ENCODE peak calls at places on chromosomes 6 and 20, in seven cellular contexts. E is body of pancreas, Z is HCT116, D is sigmoid colon, F is heart left ventricle, Q is endothelial cell of umbilical vein, N is adrenal gland. M is an unnamed sample.

GRCh38 chr6:83430606-83431544 is at the start of gene ME1:
- DNase-seq in E (peak; percentile 75), Z (peak; percentile 38), D (peak; percentile 90), F (peak; percentile 89), Q (peak; percentile 77), N (peak; percentile 94), M (peak; percentile 63)

GRCh38 chr6:136886110-136886509 is 36.0 kb upstream of the SLC35D3 start:
- DNase-seq in E (no peak), Z (no peak), D (no peak), F (no peak), Q (no peak), N (no peak), M (no peak)

GRCh38 chr20:57259179-57260021 is 7.0 kb downstream of the BMP7 start:
- DNase-seq in E (no peak), Z (no peak), D (no peak), F (no peak), Q (no peak), N (no peak), M (no peak)

GRCh38 chr6:81051952-81052351 is 700.5 kb downstream of the TENT5A start:
- DNase-seq in E (no peak), Z (no peak), D (no peak), F (no peak), Q (no peak), N (no peak), M (no peak)

GRCh38 chr6:105920071-105920470 is 166.1 kb upstream of the PRDM1 start:
- DNase-seq in E (no peak), Z (no peak), D (no peak), F (no peak), Q (no peak), N (no peak), M (no peak)

GRCh38 chr20:1858859-1859258 is 36.3 kb upstream of the SIRPA start:
- DNase-seq in E (no peak), Z (no peak), D (no peak), F (no peak), Q (no peak), N (no peak), M (no peak)

GRCh38 chr20:35791823-35792222 is 20.0 kb downstream of the PHF20 start:
- DNase-seq in E (no peak), Z (no peak), D (no peak), F (no peak), Q (no peak), N (peak; percentile 37), M (no peak)

GRCh38 chr20:48722737-48723191 is 105.0 kb downstream of the PREX1 start:
- DNase-seq in E (no peak), Z (no peak), D (peak; percentile 63), F (no peak), Q (peak; percentile 33), N (peak; percentile 48), M (peak; percentile 32)

GRCh38 chr6:138406443-138406842 is 2.4 kb downstream of the HEBP2 start:
- DNase-seq in E (no peak), Z (no peak), D (no peak), F (no peak), Q (no peak), N (no peak), M (no peak)

GRCh38 chr6:21869085-21869771 is 275.7 kb downstream of the SOX4 start:
- DNase-seq in E (no peak), Z (no peak), D (no peak), F (no peak), Q (no peak), N (no peak), M (no peak)

GRCh38 chr20:26208296-26209091 is 511.8 kb upstream of the ZNF337 start:
- DNase-seq in E (peak; percentile 10), Z (no peak), D (peak; percentile 52), F (no peak), Q (no peak), N (no peak), M (no peak)

GRCh38 chr20:48845721-48846306 is 18.0 kb upstream of the PREX1 start:
- DNase-seq in E (no peak), Z (no peak), D (no peak), F (no peak), Q (peak; percentile 73), N (no peak), M (no peak)

GRCh38 chr20:24985802-24986201 is 6.7 kb downstream of the APMAP start:
- DNase-seq in E (no peak), Z (no peak), D (peak; percentile 50), F (no peak), Q (no peak), N (no peak), M (no peak)

GRCh38 chr20:6104493-6105188 is 18.2 kb downstream of the FERMT1 start:
- DNase-seq in E (no peak), Z (no peak), D (no peak), F (no peak), Q (no peak), N (peak; percentile 91), M (no peak)

GRCh38 chr6:149093643-149094042 is 223.9 kb upstream of the TAB2 start:
- DNase-seq in E (no peak), Z (no peak), D (no peak), F (no peak), Q (no peak), N (no peak), M (no peak)

GRCh38 chr20:35616465-35617396 is 1.1 kb downstream of the SPAG4 start:
- DNase-seq in E (peak; percentile 95), Z (peak; percentile 99), D (peak; percentile 95), F (peak; percentile 94), Q (peak; percentile 100), N (peak; percentile 90), M (peak; percentile 54)

GRCh38 chr6:44276667-44277640 is 6.7 kb downstream of the TMEM151B start:
- DNase-seq in E (no peak), Z (no peak), D (no peak), F (no peak), Q (no peak), N (no peak), M (no peak)

GRCh38 chr6:44388135-44388487 is 605 bp downstream of the CDC5L start:
- DNase-seq in E (no peak), Z (no peak), D (no peak), F (no peak), Q (no peak), N (no peak), M (no peak)

GRCh38 chr20:47196091-47197081 is 160.1 kb downstream of the ZMYND8 start:
- DNase-seq in E (peak; percentile 71), Z (peak; percentile 62), D (peak; percentile 78), F (peak; percentile 73), Q (peak; percentile 63), N (peak; percentile 64), M (peak; percentile 25)

GRCh38 chr6:69835414-69836179 is 30.8 kb upstream of the COL19A1 start:
- DNase-seq in E (peak; percentile 22), Z (peak; percentile 56), D (no peak), F (no peak), Q (peak; percentile 59), N (peak; percentile 14), M (peak; percentile 16)

GRCh38 chr6:150056916-150057315 is 12.0 kb downstream of the ULBP3 start:
- DNase-seq in E (no peak), Z (no peak), D (no peak), F (no peak), Q (no peak), N (no peak), M (no peak)

GRCh38 chr6:32947552-32948465 is 5.1 kb downstream of the HLA-DMA start:
- DNase-seq in E (peak; percentile 61), Z (peak; percentile 48), D (no peak), F (no peak), Q (peak; percentile 58), N (no peak), M (peak; percentile 38)

GRCh38 chr6:144036064-144036873 is 28.2 kb upstream of the PLAGL1 start:
- DNase-seq in E (no peak), Z (no peak), D (no peak), F (no peak), Q (peak; percentile 6), N (peak; percentile 51), M (no peak)

GRCh38 chr6:69816569-69816968 is 19.8 kb upstream of the LMBRD1 start:
- DNase-seq in E (no peak), Z (no peak), D (no peak), F (no peak), Q (no peak), N (no peak), M (no peak)

GRCh38 chr20:62801284-62802010 is 3.2 kb upstream of the OGFR start:
- DNase-seq in E (no peak), Z (no peak), D (no peak), F (peak; percentile 58), Q (no peak), N (no peak), M (no peak)
- TF ChIP-seq POLR2A in E (no peak), Z (no peak), D (no peak), F (no peak), Q (no peak), N (no peak), M (no peak)

GRCh38 chr6:25084508-25084833 is 148.7 kb upstream of the RIPOR2 start:
- DNase-seq in E (no peak), Z (no peak), D (no peak), F (no peak), Q (no peak), N (no peak), M (no peak)
- H3K4me1 ChIP-seq in E (peaks cover 6% of the 10 kb centered on the region), Z (no peaks in the 10 kb centered on the region), D (no peaks in the 10 kb centered on the region), F (no peaks in the 10 kb centered on the region), Q (peaks cover 43% of the 10 kb centered on the region), N (no peaks in the 10 kb centered on the region), M (no peaks in the 10 kb centered on the region)

DNA sequence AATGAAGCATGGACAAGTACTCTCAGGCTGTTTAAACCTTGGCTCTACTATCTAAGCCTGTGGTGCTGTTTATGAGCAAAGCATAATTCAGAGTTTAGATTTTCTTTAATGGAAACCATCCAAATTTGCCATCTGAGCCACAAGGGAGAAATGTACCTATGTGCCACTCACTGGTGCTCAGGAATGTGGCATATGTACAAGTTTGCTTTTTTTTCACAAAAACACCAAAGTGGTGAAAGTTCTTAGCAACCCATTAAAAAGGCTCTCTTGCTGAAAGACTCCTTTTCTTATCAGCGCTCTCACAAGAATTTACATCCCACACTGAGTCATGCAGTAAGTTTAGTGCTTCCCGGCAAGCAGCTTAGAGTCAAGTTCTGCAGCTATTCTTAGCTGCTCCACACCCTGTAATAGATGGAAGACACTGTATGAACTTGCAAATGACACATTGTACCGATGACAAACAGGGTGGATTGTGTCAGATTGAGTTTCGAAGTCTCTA is 57.3 kb upstream of the MLIP start:
- DNase-seq in E (no peak), Z (peak; percentile 48), D (no peak), F (peak; percentile 55), Q (peak; percentile 82), N (peak; percentile 73), M (peak; percentile 28)
- H3K27ac ChIP-seq in E (no peak overlapping the region), Z (no peak overlapping the region), D (peak overlapping the region; percentile 49), F (peak overlapping the region; percentile 71), Q (no peak overlapping the region), N (no peak overlapping the region), M (no peak overlapping the region)

GRCh38 chr6:14121936-14122344 is 4.4 kb downstream of the CD83 start:
- DNase-seq in E (no peak), Z (no peak), D (no peak), F (no peak), Q (no peak), N (peak; percentile 51), M (no peak)

GRCh38 chr6:14118091-14118439 is 493 bp downstream of the CD83 start:
- DNase-seq in E (no peak), Z (no peak), D (no peak), F (no peak), Q (no peak), N (no peak), M (no peak)

GRCh38 chr6:14118444-14118843 is 872 bp downstream of the CD83 start:
- DNase-seq in E (no peak), Z (no peak), D (no peak), F (no peak), Q (no peak), N (no peak), M (no peak)

GRCh38 chr6:14120556-14120955 is 3.0 kb downstream of the CD83 start:
- DNase-seq in E (no peak), Z (no peak), D (no peak), F (no peak), Q (no peak), N (no peak), M (no peak)

GRCh38 chr6:14119764-14120163 is 2.2 kb downstream of the CD83 start:
- DNase-seq in E (no peak), Z (no peak), D (no peak), F (no peak), Q (no peak), N (peak; percentile 35), M (no peak)
- TF ChIP-seq POLR2A in E (no peak), Z (no peak), D (no peak), F (no peak), Q (no peak), N (no peak), M (no peak)

M was measured in prostate gland.